ENCODE peak calls at places on chromosome 14, in seven cellular contexts. One of them, this sample, is unnamed.

GRCh38 chr14:104757238-104757585 is 4.3 kb downstream of the SIVA1 start:
- DNase-seq in retinal pigment epithelial cell: no peak
- DNase-seq in BJ: no peak
- DNase-seq in small intestine: no peak
- DNase-seq in effector memory CD4-positive, alpha-beta T cell: no peak
- DNase-seq in tibial artery: no peak
- DNase-seq in GM03348: no peak
- DNase-seq in this sample: no peak

GRCh38 chr14:59688224-59689170 is 111.9 kb upstream of the CCDC175 start:
- DNase-seq in tibial artery: peak; percentile 63
- DNase-seq in BJ: no peak
- DNase-seq in small intestine: peak; percentile 37
- DNase-seq in GM03348: peak; percentile 56
- DNase-seq in effector memory CD4-positive, alpha-beta T cell: no peak
- DNase-seq in retinal pigment epithelial cell: peak; percentile 37
- DNase-seq in this sample: no peak

GRCh38 chr14:22276913-22277816 is 311.9 kb downstream of the DAD1 start:
- DNase-seq in BJ: no peak
- DNase-seq in GM03348: peak; percentile 29
- DNase-seq in small intestine: peak; percentile 4
- DNase-seq in tibial artery: no peak
- DNase-seq in retinal pigment epithelial cell: no peak
- DNase-seq in effector memory CD4-positive, alpha-beta T cell: no peak
- DNase-seq in this sample: no peak

GRCh38 chr14:94707494-94707893 is 62.4 kb downstream of the GSC start:
- DNase-seq in retinal pigment epithelial cell: no peak
- DNase-seq in small intestine: no peak
- DNase-seq in effector memory CD4-positive, alpha-beta T cell: no peak
- DNase-seq in BJ: no peak
- DNase-seq in tibial artery: no peak
- DNase-seq in GM03348: no peak
- DNase-seq in this sample: no peak

GRCh38 chr14:57060276-57060956 is 208.3 kb downstream of the EXOC5 start:
- DNase-seq in small intestine: peak; percentile 72
- DNase-seq in BJ: no peak
- DNase-seq in effector memory CD4-positive, alpha-beta T cell: no peak
- DNase-seq in GM03348: no peak
- DNase-seq in retinal pigment epithelial cell: no peak
- DNase-seq in tibial artery: no peak
- DNase-seq in this sample: no peak

GRCh38 chr14:66471584-66471983 is 14.6 kb upstream of the CCDC196 start:
- DNase-seq in GM03348: no peak
- DNase-seq in small intestine: no peak
- DNase-seq in BJ: no peak
- DNase-seq in effector memory CD4-positive, alpha-beta T cell: no peak
- DNase-seq in tibial artery: no peak
- DNase-seq in retinal pigment epithelial cell: no peak
- DNase-seq in this sample: no peak

GRCh38 chr14:76742185-76742584 is 19.1 kb upstream of the VASH1 start:
- DNase-seq in BJ: no peak
- DNase-seq in tibial artery: no peak
- DNase-seq in effector memory CD4-positive, alpha-beta T cell: no peak
- DNase-seq in GM03348: no peak
- DNase-seq in small intestine: no peak
- DNase-seq in retinal pigment epithelial cell: no peak
- DNase-seq in this sample: no peak

GRCh38 chr14:60396718-60397343 is 89.0 kb downstream of the C14orf39 start:
- DNase-seq in effector memory CD4-positive, alpha-beta T cell: no peak
- DNase-seq in GM03348: peak; percentile 2
- DNase-seq in retinal pigment epithelial cell: peak; percentile 29
- DNase-seq in BJ: peak; percentile 6
- DNase-seq in tibial artery: no peak
- DNase-seq in small intestine: no peak
- DNase-seq in this sample: no peak

GRCh38 chr14:104214411-104214810 is 76.0 kb downstream of the KIF26A start:
- DNase-seq in tibial artery: no peak
- DNase-seq in BJ: no peak
- DNase-seq in effector memory CD4-positive, alpha-beta T cell: no peak
- DNase-seq in retinal pigment epithelial cell: no peak
- DNase-seq in GM03348: no peak
- DNase-seq in small intestine: peak; percentile 61
- DNase-seq in this sample: no peak

GRCh38 chr14:102949062-102949800 is 26.8 kb downstream of the AMN start:
- DNase-seq in tibial artery: no peak
- DNase-seq in GM03348: peak; percentile 35
- DNase-seq in small intestine: no peak
- DNase-seq in effector memory CD4-positive, alpha-beta T cell: no peak
- DNase-seq in BJ: peak; percentile 32
- DNase-seq in retinal pigment epithelial cell: no peak
- DNase-seq in this sample: no peak

GRCh38 chr14:54219281-54220121 is 177.3 kb upstream of the CDKN3 start:
- DNase-seq in retinal pigment epithelial cell: no peak
- DNase-seq in GM03348: no peak
- DNase-seq in tibial artery: no peak
- DNase-seq in BJ: no peak
- DNase-seq in small intestine: no peak
- DNase-seq in effector memory CD4-positive, alpha-beta T cell: no peak
- DNase-seq in this sample: no peak

GRCh38 chr14:23302290-23303225 is at the start of gene PPP1R3E:
- DNase-seq in BJ: no peak
- DNase-seq in tibial artery: peak; percentile 68
- DNase-seq in GM03348: peak; percentile 77
- DNase-seq in retinal pigment epithelial cell: no peak
- DNase-seq in small intestine: peak; percentile 71
- DNase-seq in effector memory CD4-positive, alpha-beta T cell: peak; percentile 77
- DNase-seq in this sample: peak; percentile 37